ENCODE peak calls at places on chromosomes 1 and 21, in four cellular contexts. M, J, T and P are unnamed samples.

GRCh38 chr21:29299046-29299905 is 554 bp downstream of the BACH1 start:
- DNase-seq in T (peak; percentile 19), M (peak; percentile 61), J (peak; percentile 78), P (peak; percentile 70)

GRCh38 chr21:29189358-29189757 is 58.9 kb downstream of the MAP3K7CL start:
- DNase-seq in J (no peak), T (no peak), M (no peak), P (no peak)

GRCh38 chr1:195791796-195792195 is 816.4 kb downstream of the KCNT2 start:
- DNase-seq in M (no peak), T (no peak), J (no peak), P (no peak)

GRCh38 chr1:209675567-209676154 is 449 bp downstream of the G0S2 start:
- DNase-seq in M (no peak), T (no peak), J (peak; percentile 44), P (no peak)

GRCh38 chr1:210001751-210002150 is 63.7 kb downstream of the SYT14 start:
- DNase-seq in T (no peak), M (no peak), J (peak; percentile 22), P (no peak)

GRCh38 chr1:93679546-93679945 is 2.1 kb downstream of the BCAR3 start:
- DNase-seq in T (no peak), J (no peak), M (no peak), P (no peak)

GRCh38 chr1:157803851-157804250 is 16.1 kb downstream of the FCRL1 start:
- DNase-seq in M (no peak), J (peak; percentile 18), T (no peak), P (no peak)

GRCh38 chr1:64172458-64172983 is 30.9 kb upstream of the UBE2U start:
- DNase-seq in J (no peak), T (no peak), M (no peak), P (no peak)

GRCh38 chr1:246742396-246742795 is 18.2 kb downstream of the SCCPDH start:
- DNase-seq in J (no peak), T (no peak), M (no peak), P (no peak)

GRCh38 chr1:192485692-192486436 is 89.7 kb upstream of the RGS1 start:
- DNase-seq in M (peak; percentile 75), T (peak; percentile 53), J (peak; percentile 91), P (no peak)

GRCh38 chr1:158644479-158644878 is 39.4 kb downstream of the OR10Z1 start:
- DNase-seq in T (no peak), M (no peak), J (no peak), P (no peak)

GRCh38 chr1:2821373-2821955 is 20.0 kb upstream of the TTC34 start:
- DNase-seq in J (no peak), M (no peak), T (no peak), P (no peak)

GRCh38 chr1:6243993-6244392 is at the start of gene HES3:
- DNase-seq in T (no peak), J (no peak), M (no peak), P (no peak)

GRCh38 chr21:44539031-44539430 is 964 bp downstream of the KRTAP10-1 start:
- DNase-seq in T (no peak), M (no peak), J (no peak), P (no peak)

GRCh38 chr1:89980605-89981004 is 14.3 kb upstream of the ZNF326 start:
- DNase-seq in M (no peak), T (no peak), J (no peak), P (no peak)

GRCh38 chr21:42539931-42540343 is 26.3 kb downstream of the SLC37A1 start:
- DNase-seq in M (no peak), T (no peak), J (no peak), P (no peak)

GRCh38 chr1:168752171-168752570 is 23.2 kb upstream of the DPT start:
- DNase-seq in J (no peak), M (no peak), T (no peak), P (no peak)

GRCh38 chr1:36211841-36212240 is 12.4 kb upstream of the THRAP3 start:
- DNase-seq in M (no peak), T (no peak), J (no peak), P (no peak)

GRCh38 chr1:116931016-116931918 is 21.6 kb downstream of the PTGFRN start:
- DNase-seq in M (no peak), J (no peak), T (no peak), P (no peak)

GRCh38 chr1:230824571-230825060 is 43.7 kb downstream of the C1orf198 start:
- DNase-seq in M (no peak), J (no peak), T (no peak), P (no peak)

GRCh38 chr1:1140673-1141072 is 24.8 kb upstream of the C1orf159 start:
- DNase-seq in J (no peak), T (no peak), M (no peak), P (no peak)

GRCh38 chr1:232378266-232379041 is 251.5 kb downstream of the SIPA1L2 start:
- DNase-seq in M (no peak), T (no peak), J (no peak), P (no peak)

GRCh38 chr1:32063261-32063681 is 9.5 kb upstream of the TMEM39B start:
- DNase-seq in T (peak; percentile 58), M (no peak), J (no peak), P (peak; percentile 42)

GRCh38 chr21:34243562-34243961 is 120.2 kb upstream of the KCNE2 start:
- DNase-seq in M (no peak), J (peak; percentile 56), T (peak; percentile 15), P (no peak)

GRCh38 chr1:193971595-193971994 is 785.2 kb upstream of the B3GALT2 start:
- DNase-seq in T (peak; percentile 62), J (no peak), M (no peak), P (no peak)

GRCh38 chr1:6510493-6510892 is 19.0 kb upstream of the PLEKHG5 start:
- DNase-seq in T (no peak), J (no peak), M (no peak), P (no peak)

GRCh38 chr1:13593511-13594131 is 10.0 kb downstream of the PDPN start:
- DNase-seq in J (peak; percentile 29), T (peak; percentile 45), M (peak; percentile 19), P (no peak)

GRCh38 chr1:109091196-109092193 is 931 bp downstream of the TMEM167B start:
- DNase-seq in J (peak; percentile 60), T (no peak), M (no peak), P (no peak)

GRCh38 chr1:175221548-175222175 is 29.1 kb upstream of the KIAA0040 start:
- DNase-seq in M (peak; percentile 43), T (no peak), J (peak; percentile 12), P (no peak)

GRCh38 chr1:27603962-27604578 is at the start of gene AHDC1:
- DNase-seq in M (peak; percentile 91), J (peak; percentile 94), T (peak; percentile 82), P (peak; percentile 90)

GRCh38 chr1:116537439-116537838 is 33.4 kb downstream of the CD58 start:
- DNase-seq in M (no peak), J (peak; percentile 46), T (no peak), P (no peak)

GRCh38 chr1:234544094-234544579 is 65.2 kb upstream of the TARBP1 start:
- DNase-seq in J (peak; percentile 87), T (peak; percentile 80), M (peak; percentile 85), P (peak; percentile 32)

GRCh38 chr21:44437696-44438431 is 17.4 kb upstream of the LRRC3 start:
- DNase-seq in T (no peak), J (no peak), M (no peak), P (no peak)

GRCh38 chr1:3504151-3504822 is 49.8 kb downstream of the ARHGEF16 start:
- DNase-seq in T (peak; percentile 80), J (peak; percentile 10), M (no peak), P (no peak)

GRCh38 chr1:88774151-88774556 is 90.1 kb downstream of the PKN2 start:
- DNase-seq in M (no peak), T (no peak), J (no peak), P (no peak)